ENCODE peak calls at places on chromosome 6, in seven cellular contexts. One of them, this sample, is unnamed.
A peak's percentile ranks its signal among the peaks of the same experiment; 100 is the strongest.

GRCh38 chr6:23213193-23213592 is 643.8 kb downstream of the HDGFL1 start:
- DNase-seq in GM10248: no peak
- DNase-seq in kidney: no peak
- DNase-seq in brain microvascular endothelial cell: no peak
- DNase-seq in fibroblast of pulmonary artery: peak; percentile 8
- DNase-seq in endothelial cell: no peak
- DNase-seq in HL-60: no peak
- DNase-seq in this sample: no peak

GRCh38 chr6:42257614-42258013 is 40.0 kb upstream of the MRPS10 start:
- DNase-seq in GM10248: no peak
- DNase-seq in kidney: no peak
- DNase-seq in brain microvascular endothelial cell: no peak
- DNase-seq in fibroblast of pulmonary artery: no peak
- DNase-seq in endothelial cell: no peak
- DNase-seq in HL-60: no peak
- DNase-seq in this sample: no peak

GRCh38 chr6:167569879-167570278 is 245.0 kb downstream of the TTLL2 start:
- DNase-seq in GM10248: no peak
- DNase-seq in kidney: no peak
- DNase-seq in brain microvascular endothelial cell: no peak
- DNase-seq in fibroblast of pulmonary artery: no peak
- DNase-seq in endothelial cell: no peak
- DNase-seq in HL-60: no peak
- DNase-seq in this sample: no peak

GRCh38 chr6:13256614-13257013 is 71.7 kb downstream of the TBC1D7 start:
- DNase-seq in GM10248: no peak
- DNase-seq in kidney: no peak
- DNase-seq in brain microvascular endothelial cell: no peak
- DNase-seq in fibroblast of pulmonary artery: no peak
- DNase-seq in endothelial cell: no peak
- DNase-seq in HL-60: no peak
- DNase-seq in this sample: no peak

GRCh38 chr6:15876406-15876805 is 213.6 kb upstream of the DTNBP1 start:
- DNase-seq in GM10248: peak; percentile 37
- DNase-seq in kidney: no peak
- DNase-seq in brain microvascular endothelial cell: peak; percentile 54
- DNase-seq in fibroblast of pulmonary artery: peak; percentile 44
- DNase-seq in endothelial cell: no peak
- DNase-seq in HL-60: peak; percentile 38
- DNase-seq in this sample: peak; percentile 70

GRCh38 chr6:107612762-107613415 is 123.0 kb downstream of the SOBP start:
- DNase-seq in GM10248: no peak
- DNase-seq in kidney: no peak
- DNase-seq in brain microvascular endothelial cell: no peak
- DNase-seq in fibroblast of pulmonary artery: no peak
- DNase-seq in endothelial cell: no peak
- DNase-seq in HL-60: no peak
- DNase-seq in this sample: no peak

GRCh38 chr6:154502564-154502963 is 7.9 kb downstream of the CNKSR3 start:
- DNase-seq in GM10248: no peak
- DNase-seq in kidney: no peak
- DNase-seq in brain microvascular endothelial cell: no peak
- DNase-seq in fibroblast of pulmonary artery: no peak
- DNase-seq in endothelial cell: no peak
- DNase-seq in HL-60: no peak
- DNase-seq in this sample: no peak

GRCh38 chr6:3350252-3350826 is 91.6 kb downstream of the PSMG4 start:
- DNase-seq in GM10248: no peak
- DNase-seq in kidney: no peak
- DNase-seq in brain microvascular endothelial cell: no peak
- DNase-seq in fibroblast of pulmonary artery: no peak
- DNase-seq in endothelial cell: no peak
- DNase-seq in HL-60: no peak
- DNase-seq in this sample: no peak

GRCh38 chr6:40389176-40389767 is 197.9 kb downstream of the LRFN2 start:
- DNase-seq in GM10248: no peak
- DNase-seq in kidney: no peak
- DNase-seq in brain microvascular endothelial cell: no peak
- DNase-seq in fibroblast of pulmonary artery: no peak
- DNase-seq in endothelial cell: no peak
- DNase-seq in HL-60: no peak
- DNase-seq in this sample: no peak

GRCh38 chr6:140985679-140986275 is 1146.9 kb upstream of the GJE1 start:
- DNase-seq in GM10248: no peak
- DNase-seq in kidney: no peak
- DNase-seq in brain microvascular endothelial cell: no peak
- DNase-seq in fibroblast of pulmonary artery: no peak
- DNase-seq in endothelial cell: no peak
- DNase-seq in HL-60: no peak
- DNase-seq in this sample: no peak

GRCh38 chr6:166728884-166729530 is 102.0 kb upstream of the RPS6KA2 start:
- DNase-seq in GM10248: no peak
- DNase-seq in kidney: no peak
- DNase-seq in brain microvascular endothelial cell: no peak
- DNase-seq in fibroblast of pulmonary artery: no peak
- DNase-seq in endothelial cell: no peak
- DNase-seq in HL-60: no peak
- DNase-seq in this sample: no peak

GRCh38 chr6:41373919-41374617 is 38.7 kb downstream of the NCR2 start:
- DNase-seq in GM10248: no peak
- DNase-seq in kidney: no peak
- DNase-seq in brain microvascular endothelial cell: no peak
- DNase-seq in fibroblast of pulmonary artery: peak; percentile 1
- DNase-seq in endothelial cell: peak; percentile 21
- DNase-seq in HL-60: no peak
- DNase-seq in this sample: no peak

GRCh38 chr6:128630213-128630612 is 109.8 kb upstream of the PTPRK start:
- DNase-seq in GM10248: no peak
- DNase-seq in kidney: no peak
- DNase-seq in brain microvascular endothelial cell: no peak
- DNase-seq in fibroblast of pulmonary artery: no peak
- DNase-seq in endothelial cell: no peak
- DNase-seq in HL-60: no peak
- DNase-seq in this sample: no peak

GRCh38 chr6:43671801-43672690 is 15.5 kb downstream of the MRPS18A start:
- DNase-seq in GM10248: no peak
- DNase-seq in kidney: no peak
- DNase-seq in brain microvascular endothelial cell: no peak
- DNase-seq in fibroblast of pulmonary artery: no peak
- DNase-seq in endothelial cell: no peak
- DNase-seq in HL-60: no peak
- DNase-seq in this sample: no peak

GRCh38 chr6:20837189-20837588 is 302.9 kb downstream of the CDKAL1 start:
- DNase-seq in GM10248: no peak
- DNase-seq in kidney: no peak
- DNase-seq in brain microvascular endothelial cell: no peak
- DNase-seq in fibroblast of pulmonary artery: no peak
- DNase-seq in endothelial cell: no peak
- DNase-seq in HL-60: no peak
- DNase-seq in this sample: no peak

GRCh38 chr6:107607109-107607508 is 117.2 kb downstream of the SOBP start:
- DNase-seq in GM10248: no peak
- DNase-seq in kidney: no peak
- DNase-seq in brain microvascular endothelial cell: no peak
- DNase-seq in fibroblast of pulmonary artery: peak; percentile 38
- DNase-seq in endothelial cell: no peak
- DNase-seq in HL-60: no peak
- DNase-seq in this sample: no peak

GRCh38 chr6:94300424-94301144 is 881.2 kb upstream of the EPHA7 start:
- DNase-seq in GM10248: no peak
- DNase-seq in kidney: peak; percentile 24
- DNase-seq in brain microvascular endothelial cell: no peak
- DNase-seq in fibroblast of pulmonary artery: no peak
- DNase-seq in endothelial cell: no peak
- DNase-seq in HL-60: no peak
- DNase-seq in this sample: no peak

GRCh38 chr6:170438402-170438753 is 114.7 kb downstream of the PSMB1 start:
- DNase-seq in GM10248: peak; percentile 82
- DNase-seq in kidney: peak; percentile 94
- DNase-seq in brain microvascular endothelial cell: peak; percentile 100
- DNase-seq in fibroblast of pulmonary artery: peak; percentile 97
- DNase-seq in endothelial cell: peak; percentile 57
- DNase-seq in HL-60: no peak
- DNase-seq in this sample: peak; percentile 52

GRCh38 chr6:169940554-169941290 is 189.3 kb downstream of the ERMARD start:
- DNase-seq in GM10248: no peak
- DNase-seq in kidney: no peak
- DNase-seq in brain microvascular endothelial cell: no peak
- DNase-seq in fibroblast of pulmonary artery: no peak
- DNase-seq in endothelial cell: no peak
- DNase-seq in HL-60: no peak
- DNase-seq in this sample: no peak

GRCh38 chr6:133396630-133397335 is 155.6 kb downstream of the EYA4 start:
- DNase-seq in GM10248: no peak
- DNase-seq in kidney: no peak
- DNase-seq in brain microvascular endothelial cell: no peak
- DNase-seq in fibroblast of pulmonary artery: no peak
- DNase-seq in endothelial cell: no peak
- DNase-seq in HL-60: no peak
- DNase-seq in this sample: no peak

GRCh38 chr6:113994934-113995342 is 24.0 kb upstream of the HDAC2 start:
- DNase-seq in GM10248: peak; percentile 35
- DNase-seq in kidney: no peak
- DNase-seq in brain microvascular endothelial cell: peak; percentile 96
- DNase-seq in fibroblast of pulmonary artery: peak; percentile 94
- DNase-seq in endothelial cell: peak; percentile 66
- DNase-seq in HL-60: peak; percentile 35
- DNase-seq in this sample: no peak

GRCh38 chr6:156256161-156256560 is 521.0 kb upstream of the ARID1B start:
- DNase-seq in GM10248: no peak
- DNase-seq in kidney: no peak
- DNase-seq in brain microvascular endothelial cell: no peak
- DNase-seq in fibroblast of pulmonary artery: no peak
- DNase-seq in endothelial cell: no peak
- DNase-seq in HL-60: no peak
- DNase-seq in this sample: no peak

GRCh38 chr6:88380618-88381288 is 214.6 kb upstream of the CNR1 start:
- DNase-seq in GM10248: no peak
- DNase-seq in kidney: peak; percentile 15
- DNase-seq in brain microvascular endothelial cell: peak; percentile 57
- DNase-seq in fibroblast of pulmonary artery: peak; percentile 38
- DNase-seq in endothelial cell: no peak
- DNase-seq in HL-60: no peak
- DNase-seq in this sample: no peak

GRCh38 chr6:113508249-113508648 is 348.9 kb upstream of the MARCKS start:
- DNase-seq in GM10248: no peak
- DNase-seq in kidney: no peak
- DNase-seq in brain microvascular endothelial cell: no peak
- DNase-seq in fibroblast of pulmonary artery: no peak
- DNase-seq in endothelial cell: no peak
- DNase-seq in HL-60: no peak
- DNase-seq in this sample: no peak

GRCh38 chr6:161961046-161961445 is 687.2 kb upstream of the AGPAT4 start:
- DNase-seq in GM10248: no peak
- DNase-seq in kidney: no peak
- DNase-seq in brain microvascular endothelial cell: no peak
- DNase-seq in fibroblast of pulmonary artery: no peak
- DNase-seq in endothelial cell: no peak
- DNase-seq in HL-60: no peak
- DNase-seq in this sample: no peak

GRCh38 chr6:50655848-50656453 is 57.4 kb upstream of the TFAP2D start:
- DNase-seq in GM10248: peak; percentile 5
- DNase-seq in kidney: no peak
- DNase-seq in brain microvascular endothelial cell: no peak
- DNase-seq in fibroblast of pulmonary artery: peak; percentile 7
- DNase-seq in endothelial cell: peak; percentile 14
- DNase-seq in HL-60: no peak
- DNase-seq in this sample: no peak

GRCh38 chr6:28985396-28986164 is 19.5 kb downstream of the ZNF311 start:
- DNase-seq in GM10248: no peak
- DNase-seq in kidney: peak; percentile 91
- DNase-seq in brain microvascular endothelial cell: peak; percentile 98
- DNase-seq in fibroblast of pulmonary artery: peak; percentile 99
- DNase-seq in endothelial cell: peak; percentile 78
- DNase-seq in HL-60: no peak
- DNase-seq in this sample: no peak

GRCh38 chr6:157569543-157569942 is 188.6 kb downstream of the ZDHHC14 start:
- DNase-seq in GM10248: no peak
- DNase-seq in kidney: no peak
- DNase-seq in brain microvascular endothelial cell: no peak
- DNase-seq in fibroblast of pulmonary artery: no peak
- DNase-seq in endothelial cell: no peak
- DNase-seq in HL-60: no peak
- DNase-seq in this sample: no peak
- TF ChIP-seq CTCF in GM10248: no peak
- TF ChIP-seq CTCF in kidney: no peak
- TF ChIP-seq CTCF in brain microvascular endothelial cell: no peak
- TF ChIP-seq CTCF in fibroblast of pulmonary artery: no peak
- TF ChIP-seq CTCF in endothelial cell: no peak
- TF ChIP-seq CTCF in HL-60: no peak
- TF ChIP-seq CTCF in this sample: no peak

GRCh38 chr6:17820055-17820454 is 113.3 kb upstream of the NUP153 start:
- DNase-seq in GM10248: no peak
- DNase-seq in kidney: no peak
- DNase-seq in brain microvascular endothelial cell: no peak
- DNase-seq in fibroblast of pulmonary artery: no peak
- DNase-seq in endothelial cell: no peak
- DNase-seq in HL-60: no peak
- DNase-seq in this sample: no peak
- TF ChIP-seq CTCF in GM10248: no peak
- TF ChIP-seq CTCF in kidney: no peak
- TF ChIP-seq CTCF in brain microvascular endothelial cell: peak; percentile 16
- TF ChIP-seq CTCF in fibroblast of pulmonary artery: no peak
- TF ChIP-seq CTCF in endothelial cell: no peak
- TF ChIP-seq CTCF in HL-60: no peak
- TF ChIP-seq CTCF in this sample: no peak

GRCh38 chr6:33407132-33407718 is 3.6 kb upstream of the PHF1 start:
- DNase-seq in GM10248: no peak
- DNase-seq in kidney: no peak
- DNase-seq in brain microvascular endothelial cell: no peak
- DNase-seq in fibroblast of pulmonary artery: peak; percentile 80
- DNase-seq in endothelial cell: no peak
- DNase-seq in HL-60: no peak
- DNase-seq in this sample: no peak
- TF ChIP-seq CTCF in GM10248: peak; percentile 11
- TF ChIP-seq CTCF in kidney: peak; percentile 26
- TF ChIP-seq CTCF in brain microvascular endothelial cell: peak; percentile 34
- TF ChIP-seq CTCF in fibroblast of pulmonary artery: peak; percentile 45
- TF ChIP-seq CTCF in endothelial cell: no peak
- TF ChIP-seq CTCF in HL-60: no peak
- TF ChIP-seq CTCF in this sample: peak; percentile 19

GRCh38 chr6:69027861-69028260 is 392.8 kb downstream of the ADGRB3 start:
- DNase-seq in GM10248: no peak
- DNase-seq in kidney: no peak
- DNase-seq in brain microvascular endothelial cell: no peak
- DNase-seq in fibroblast of pulmonary artery: no peak
- DNase-seq in endothelial cell: no peak
- DNase-seq in HL-60: no peak
- DNase-seq in this sample: no peak

GRCh38 chr6:69026715-69027114 is 391.6 kb downstream of the ADGRB3 start:
- DNase-seq in GM10248: no peak
- DNase-seq in kidney: no peak
- DNase-seq in brain microvascular endothelial cell: no peak
- DNase-seq in fibroblast of pulmonary artery: no peak
- DNase-seq in endothelial cell: no peak
- DNase-seq in HL-60: no peak
- DNase-seq in this sample: no peak

GRCh38 chr6:69022991-69023390 is 387.9 kb downstream of the ADGRB3 start:
- DNase-seq in GM10248: no peak
- DNase-seq in kidney: no peak
- DNase-seq in brain microvascular endothelial cell: no peak
- DNase-seq in fibroblast of pulmonary artery: peak; percentile 18
- DNase-seq in endothelial cell: no peak
- DNase-seq in HL-60: no peak
- DNase-seq in this sample: no peak

GRCh38 chr6:69026243-69026642 is 391.2 kb downstream of the ADGRB3 start:
- DNase-seq in GM10248: no peak
- DNase-seq in kidney: no peak
- DNase-seq in brain microvascular endothelial cell: peak; percentile 38
- DNase-seq in fibroblast of pulmonary artery: peak; percentile 58
- DNase-seq in endothelial cell: no peak
- DNase-seq in HL-60: no peak
- DNase-seq in this sample: no peak
- TF ChIP-seq CTCF in GM10248: no peak
- TF ChIP-seq CTCF in kidney: no peak
- TF ChIP-seq CTCF in brain microvascular endothelial cell: no peak
- TF ChIP-seq CTCF in fibroblast of pulmonary artery: no peak
- TF ChIP-seq CTCF in endothelial cell: no peak
- TF ChIP-seq CTCF in HL-60: no peak
- TF ChIP-seq CTCF in this sample: no peak